ENCODE peak calls at places on chromosomes 4 and X, in eight cellular contexts. One of them, this sample, is unnamed.

GRCh38 chrX:18793601-18794089 is 86.2 kb downstream of the PPEF1 start:
- DNase-seq in activated naive CD8-positive, alpha-beta T cell treated with anti-CD3 and anti-CD28 coated beads, Interleukin-2, amount 10 ng/mL, durations not matched to agents 7 days and 5 days: no peak
- DNase-seq in KBM-7: peak
- DNase-seq in activated CD4-positive, alpha-beta T cell treated with anti-CD3 and anti-CD28 coated beads, Interleukin-2, amount 10 ng/mL, durations not matched to agents 7 days and 5 days: no peak
- DNase-seq in ureter: no peak
- DNase-seq in upper lobe of left lung: no peak
- DNase-seq in substantia nigra: no peak
- DNase-seq in sciatic nerve: no peak
- DNase-seq in this sample: no peak

GRCh38 chrX:110167952-110168451 is 149.9 kb downstream of the AMMECR1 start:
- DNase-seq in substantia nigra: peak
- DNase-seq in upper lobe of left lung: no peak
- DNase-seq in activated CD4-positive, alpha-beta T cell treated with anti-CD3 and anti-CD28 coated beads, Interleukin-2, amount 10 ng/mL, durations not matched to agents 7 days and 5 days: peak
- DNase-seq in KBM-7: peak
- DNase-seq in ureter: no peak
- DNase-seq in activated naive CD8-positive, alpha-beta T cell treated with anti-CD3 and anti-CD28 coated beads, Interleukin-2, amount 10 ng/mL, durations not matched to agents 7 days and 5 days: peak
- DNase-seq in sciatic nerve: no peak
- DNase-seq in this sample: peak

GRCh38 chrX:82218361-82218760 is 1016.5 kb downstream of the SH3BGRL start:
- DNase-seq in ureter: no peak
- DNase-seq in activated CD4-positive, alpha-beta T cell treated with anti-CD3 and anti-CD28 coated beads, Interleukin-2, amount 10 ng/mL, durations not matched to agents 7 days and 5 days: no peak
- DNase-seq in sciatic nerve: no peak
- DNase-seq in substantia nigra: no peak
- DNase-seq in upper lobe of left lung: no peak
- DNase-seq in activated naive CD8-positive, alpha-beta T cell treated with anti-CD3 and anti-CD28 coated beads, Interleukin-2, amount 10 ng/mL, durations not matched to agents 7 days and 5 days: no peak
- DNase-seq in KBM-7: peak
- DNase-seq in this sample: peak

GRCh38 chr4:128461300-128462103 is 173.9 kb upstream of the PGRMC2 start:
- DNase-seq in substantia nigra: no peak
- DNase-seq in KBM-7: no peak
- DNase-seq in upper lobe of left lung: no peak
- DNase-seq in sciatic nerve: no peak
- DNase-seq in activated CD4-positive, alpha-beta T cell treated with anti-CD3 and anti-CD28 coated beads, Interleukin-2, amount 10 ng/mL, durations not matched to agents 7 days and 5 days: no peak
- DNase-seq in ureter: peak
- DNase-seq in activated naive CD8-positive, alpha-beta T cell treated with anti-CD3 and anti-CD28 coated beads, Interleukin-2, amount 10 ng/mL, durations not matched to agents 7 days and 5 days: no peak
- DNase-seq in this sample: no peak

GRCh38 chr4:76147454-76148141 is 599 bp downstream of the NUP54 start:
- DNase-seq in activated CD4-positive, alpha-beta T cell treated with anti-CD3 and anti-CD28 coated beads, Interleukin-2, amount 10 ng/mL, durations not matched to agents 7 days and 5 days: peak
- DNase-seq in KBM-7: peak
- DNase-seq in sciatic nerve: peak
- DNase-seq in upper lobe of left lung: peak
- DNase-seq in activated naive CD8-positive, alpha-beta T cell treated with anti-CD3 and anti-CD28 coated beads, Interleukin-2, amount 10 ng/mL, durations not matched to agents 7 days and 5 days: no peak
- DNase-seq in ureter: peak
- DNase-seq in substantia nigra: peak
- DNase-seq in this sample: peak

GRCh38 chr4:143352052-143352451 is 15.4 kb downstream of the GAB1 start:
- DNase-seq in activated CD4-positive, alpha-beta T cell treated with anti-CD3 and anti-CD28 coated beads, Interleukin-2, amount 10 ng/mL, durations not matched to agents 7 days and 5 days: no peak
- DNase-seq in sciatic nerve: no peak
- DNase-seq in substantia nigra: no peak
- DNase-seq in ureter: no peak
- DNase-seq in activated naive CD8-positive, alpha-beta T cell treated with anti-CD3 and anti-CD28 coated beads, Interleukin-2, amount 10 ng/mL, durations not matched to agents 7 days and 5 days: no peak
- DNase-seq in upper lobe of left lung: no peak
- DNase-seq in KBM-7: no peak
- DNase-seq in this sample: no peak

GRCh38 chr4:24321151-24321550 is 263.2 kb downstream of the DHX15 start:
- DNase-seq in activated naive CD8-positive, alpha-beta T cell treated with anti-CD3 and anti-CD28 coated beads, Interleukin-2, amount 10 ng/mL, durations not matched to agents 7 days and 5 days: no peak
- DNase-seq in KBM-7: no peak
- DNase-seq in activated CD4-positive, alpha-beta T cell treated with anti-CD3 and anti-CD28 coated beads, Interleukin-2, amount 10 ng/mL, durations not matched to agents 7 days and 5 days: no peak
- DNase-seq in upper lobe of left lung: no peak
- DNase-seq in sciatic nerve: no peak
- DNase-seq in ureter: no peak
- DNase-seq in substantia nigra: no peak
- DNase-seq in this sample: no peak

GRCh38 chr4:94848326-94848725 is 90.6 kb downstream of the BMPR1B start:
- DNase-seq in sciatic nerve: no peak
- DNase-seq in ureter: no peak
- DNase-seq in activated CD4-positive, alpha-beta T cell treated with anti-CD3 and anti-CD28 coated beads, Interleukin-2, amount 10 ng/mL, durations not matched to agents 7 days and 5 days: no peak
- DNase-seq in activated naive CD8-positive, alpha-beta T cell treated with anti-CD3 and anti-CD28 coated beads, Interleukin-2, amount 10 ng/mL, durations not matched to agents 7 days and 5 days: no peak
- DNase-seq in KBM-7: no peak
- DNase-seq in substantia nigra: no peak
- DNase-seq in upper lobe of left lung: no peak
- DNase-seq in this sample: no peak

GRCh38 chrX:1139101-1139500 is 73.3 kb downstream of the CRLF2 start:
- DNase-seq in activated CD4-positive, alpha-beta T cell treated with anti-CD3 and anti-CD28 coated beads, Interleukin-2, amount 10 ng/mL, durations not matched to agents 7 days and 5 days: no peak
- DNase-seq in activated naive CD8-positive, alpha-beta T cell treated with anti-CD3 and anti-CD28 coated beads, Interleukin-2, amount 10 ng/mL, durations not matched to agents 7 days and 5 days: no peak
- DNase-seq in ureter: no peak
- DNase-seq in KBM-7: no peak
- DNase-seq in upper lobe of left lung: peak
- DNase-seq in substantia nigra: no peak
- DNase-seq in sciatic nerve: no peak
- DNase-seq in this sample: no peak

GRCh38 chr4:85744950-85745349 is 270.0 kb downstream of the ARHGAP24 start:
- DNase-seq in substantia nigra: no peak
- DNase-seq in upper lobe of left lung: no peak
- DNase-seq in ureter: no peak
- DNase-seq in sciatic nerve: no peak
- DNase-seq in activated CD4-positive, alpha-beta T cell treated with anti-CD3 and anti-CD28 coated beads, Interleukin-2, amount 10 ng/mL, durations not matched to agents 7 days and 5 days: no peak
- DNase-seq in activated naive CD8-positive, alpha-beta T cell treated with anti-CD3 and anti-CD28 coated beads, Interleukin-2, amount 10 ng/mL, durations not matched to agents 7 days and 5 days: no peak
- DNase-seq in KBM-7: no peak
- DNase-seq in this sample: no peak

GRCh38 chr4:107711831-107712230 is 8.2 kb downstream of the PAPSS1 start:
- DNase-seq in upper lobe of left lung: no peak
- DNase-seq in activated CD4-positive, alpha-beta T cell treated with anti-CD3 and anti-CD28 coated beads, Interleukin-2, amount 10 ng/mL, durations not matched to agents 7 days and 5 days: no peak
- DNase-seq in substantia nigra: no peak
- DNase-seq in ureter: no peak
- DNase-seq in activated naive CD8-positive, alpha-beta T cell treated with anti-CD3 and anti-CD28 coated beads, Interleukin-2, amount 10 ng/mL, durations not matched to agents 7 days and 5 days: no peak
- DNase-seq in KBM-7: no peak
- DNase-seq in sciatic nerve: no peak
- DNase-seq in this sample: no peak

GRCh38 chr4:89754531-89754930 is 82.4 kb downstream of the SNCA start:
- DNase-seq in activated naive CD8-positive, alpha-beta T cell treated with anti-CD3 and anti-CD28 coated beads, Interleukin-2, amount 10 ng/mL, durations not matched to agents 7 days and 5 days: no peak
- DNase-seq in sciatic nerve: no peak
- DNase-seq in upper lobe of left lung: no peak
- DNase-seq in substantia nigra: no peak
- DNase-seq in activated CD4-positive, alpha-beta T cell treated with anti-CD3 and anti-CD28 coated beads, Interleukin-2, amount 10 ng/mL, durations not matched to agents 7 days and 5 days: no peak
- DNase-seq in KBM-7: no peak
- DNase-seq in ureter: no peak
- DNase-seq in this sample: no peak

GRCh38 chrX:10612215-10612614 is 8.2 kb downstream of the MID1 start:
- DNase-seq in sciatic nerve: no peak
- DNase-seq in activated CD4-positive, alpha-beta T cell treated with anti-CD3 and anti-CD28 coated beads, Interleukin-2, amount 10 ng/mL, durations not matched to agents 7 days and 5 days: no peak
- DNase-seq in activated naive CD8-positive, alpha-beta T cell treated with anti-CD3 and anti-CD28 coated beads, Interleukin-2, amount 10 ng/mL, durations not matched to agents 7 days and 5 days: no peak
- DNase-seq in KBM-7: no peak
- DNase-seq in substantia nigra: no peak
- DNase-seq in upper lobe of left lung: no peak
- DNase-seq in ureter: no peak
- DNase-seq in this sample: no peak

GRCh38 chr4:142348489-142349076 is 497.5 kb downstream of the INPP4B start:
- DNase-seq in KBM-7: no peak
- DNase-seq in sciatic nerve: no peak
- DNase-seq in ureter: no peak
- DNase-seq in activated CD4-positive, alpha-beta T cell treated with anti-CD3 and anti-CD28 coated beads, Interleukin-2, amount 10 ng/mL, durations not matched to agents 7 days and 5 days: no peak
- DNase-seq in substantia nigra: no peak
- DNase-seq in upper lobe of left lung: no peak
- DNase-seq in activated naive CD8-positive, alpha-beta T cell treated with anti-CD3 and anti-CD28 coated beads, Interleukin-2, amount 10 ng/mL, durations not matched to agents 7 days and 5 days: no peak
- DNase-seq in this sample: no peak

GRCh38 chrX:110244951-110245480 is 72.9 kb downstream of the AMMECR1 start:
- DNase-seq in activated naive CD8-positive, alpha-beta T cell treated with anti-CD3 and anti-CD28 coated beads, Interleukin-2, amount 10 ng/mL, durations not matched to agents 7 days and 5 days: no peak
- DNase-seq in KBM-7: no peak
- DNase-seq in upper lobe of left lung: no peak
- DNase-seq in sciatic nerve: no peak
- DNase-seq in substantia nigra: no peak
- DNase-seq in ureter: no peak
- DNase-seq in activated CD4-positive, alpha-beta T cell treated with anti-CD3 and anti-CD28 coated beads, Interleukin-2, amount 10 ng/mL, durations not matched to agents 7 days and 5 days: no peak
- DNase-seq in this sample: no peak

GRCh38 chr4:102263024-102263787 is 82.1 kb downstream of the SLC39A8 start:
- DNase-seq in activated CD4-positive, alpha-beta T cell treated with anti-CD3 and anti-CD28 coated beads, Interleukin-2, amount 10 ng/mL, durations not matched to agents 7 days and 5 days: peak
- DNase-seq in ureter: no peak
- DNase-seq in sciatic nerve: no peak
- DNase-seq in substantia nigra: no peak
- DNase-seq in activated naive CD8-positive, alpha-beta T cell treated with anti-CD3 and anti-CD28 coated beads, Interleukin-2, amount 10 ng/mL, durations not matched to agents 7 days and 5 days: no peak
- DNase-seq in KBM-7: peak
- DNase-seq in upper lobe of left lung: no peak
- DNase-seq in this sample: peak

GRCh38 chr4:76213415-76214268 is at the start of gene SCARB2:
- DNase-seq in upper lobe of left lung: peak
- DNase-seq in sciatic nerve: peak
- DNase-seq in activated naive CD8-positive, alpha-beta T cell treated with anti-CD3 and anti-CD28 coated beads, Interleukin-2, amount 10 ng/mL, durations not matched to agents 7 days and 5 days: peak
- DNase-seq in substantia nigra: peak
- DNase-seq in activated CD4-positive, alpha-beta T cell treated with anti-CD3 and anti-CD28 coated beads, Interleukin-2, amount 10 ng/mL, durations not matched to agents 7 days and 5 days: peak
- DNase-seq in KBM-7: peak
- DNase-seq in ureter: peak
- DNase-seq in this sample: peak

GRCh38 chr4:158822348-158822747 is 53.5 kb downstream of the FNIP2 start:
- DNase-seq in ureter: no peak
- DNase-seq in substantia nigra: no peak
- DNase-seq in upper lobe of left lung: no peak
- DNase-seq in activated CD4-positive, alpha-beta T cell treated with anti-CD3 and anti-CD28 coated beads, Interleukin-2, amount 10 ng/mL, durations not matched to agents 7 days and 5 days: no peak
- DNase-seq in KBM-7: no peak
- DNase-seq in sciatic nerve: no peak
- DNase-seq in activated naive CD8-positive, alpha-beta T cell treated with anti-CD3 and anti-CD28 coated beads, Interleukin-2, amount 10 ng/mL, durations not matched to agents 7 days and 5 days: no peak
- DNase-seq in this sample: no peak

GRCh38 chr4:153755186-153755585 is 4.6 kb downstream of the RNF175 start:
- DNase-seq in sciatic nerve: no peak
- DNase-seq in substantia nigra: no peak
- DNase-seq in activated CD4-positive, alpha-beta T cell treated with anti-CD3 and anti-CD28 coated beads, Interleukin-2, amount 10 ng/mL, durations not matched to agents 7 days and 5 days: no peak
- DNase-seq in KBM-7: no peak
- DNase-seq in upper lobe of left lung: no peak
- DNase-seq in ureter: no peak
- DNase-seq in activated naive CD8-positive, alpha-beta T cell treated with anti-CD3 and anti-CD28 coated beads, Interleukin-2, amount 10 ng/mL, durations not matched to agents 7 days and 5 days: no peak
- DNase-seq in this sample: no peak

GRCh38 chrX:7190157-7190556 is 42.2 kb upstream of the PUDP start:
- DNase-seq in activated naive CD8-positive, alpha-beta T cell treated with anti-CD3 and anti-CD28 coated beads, Interleukin-2, amount 10 ng/mL, durations not matched to agents 7 days and 5 days: no peak
- DNase-seq in KBM-7: no peak
- DNase-seq in upper lobe of left lung: no peak
- DNase-seq in substantia nigra: no peak
- DNase-seq in activated CD4-positive, alpha-beta T cell treated with anti-CD3 and anti-CD28 coated beads, Interleukin-2, amount 10 ng/mL, durations not matched to agents 7 days and 5 days: no peak
- DNase-seq in sciatic nerve: no peak
- DNase-seq in ureter: no peak
- DNase-seq in this sample: no peak

GRCh38 chr4:29558789-29559188 is 1161.4 kb upstream of the PCDH7 start:
- DNase-seq in ureter: no peak
- DNase-seq in KBM-7: no peak
- DNase-seq in sciatic nerve: no peak
- DNase-seq in activated naive CD8-positive, alpha-beta T cell treated with anti-CD3 and anti-CD28 coated beads, Interleukin-2, amount 10 ng/mL, durations not matched to agents 7 days and 5 days: no peak
- DNase-seq in activated CD4-positive, alpha-beta T cell treated with anti-CD3 and anti-CD28 coated beads, Interleukin-2, amount 10 ng/mL, durations not matched to agents 7 days and 5 days: no peak
- DNase-seq in substantia nigra: no peak
- DNase-seq in upper lobe of left lung: no peak
- DNase-seq in this sample: no peak

GRCh38 chr4:69760455-69760854 is at the start of gene SULT1B1:
- DNase-seq in KBM-7: peak
- DNase-seq in upper lobe of left lung: peak
- DNase-seq in activated naive CD8-positive, alpha-beta T cell treated with anti-CD3 and anti-CD28 coated beads, Interleukin-2, amount 10 ng/mL, durations not matched to agents 7 days and 5 days: peak
- DNase-seq in sciatic nerve: no peak
- DNase-seq in ureter: no peak
- DNase-seq in activated CD4-positive, alpha-beta T cell treated with anti-CD3 and anti-CD28 coated beads, Interleukin-2, amount 10 ng/mL, durations not matched to agents 7 days and 5 days: peak
- DNase-seq in substantia nigra: no peak
- DNase-seq in this sample: peak

GRCh38 chr4:22850630-22851029 is 157.9 kb downstream of the GBA3 start:
- DNase-seq in ureter: no peak
- DNase-seq in sciatic nerve: no peak
- DNase-seq in activated naive CD8-positive, alpha-beta T cell treated with anti-CD3 and anti-CD28 coated beads, Interleukin-2, amount 10 ng/mL, durations not matched to agents 7 days and 5 days: no peak
- DNase-seq in activated CD4-positive, alpha-beta T cell treated with anti-CD3 and anti-CD28 coated beads, Interleukin-2, amount 10 ng/mL, durations not matched to agents 7 days and 5 days: no peak
- DNase-seq in substantia nigra: no peak
- DNase-seq in upper lobe of left lung: no peak
- DNase-seq in KBM-7: no peak
- DNase-seq in this sample: no peak

GRCh38 chrX:123340691-123341090 is 156.6 kb downstream of the GRIA3 start:
- DNase-seq in ureter: no peak
- DNase-seq in substantia nigra: no peak
- DNase-seq in sciatic nerve: no peak
- DNase-seq in activated CD4-positive, alpha-beta T cell treated with anti-CD3 and anti-CD28 coated beads, Interleukin-2, amount 10 ng/mL, durations not matched to agents 7 days and 5 days: no peak
- DNase-seq in KBM-7: no peak
- DNase-seq in upper lobe of left lung: no peak
- DNase-seq in activated naive CD8-positive, alpha-beta T cell treated with anti-CD3 and anti-CD28 coated beads, Interleukin-2, amount 10 ng/mL, durations not matched to agents 7 days and 5 days: no peak
- DNase-seq in this sample: no peak

GRCh38 chr4:152606800-152607577 is 71.1 kb upstream of the FBXW7 start:
- DNase-seq in activated naive CD8-positive, alpha-beta T cell treated with anti-CD3 and anti-CD28 coated beads, Interleukin-2, amount 10 ng/mL, durations not matched to agents 7 days and 5 days: no peak
- DNase-seq in KBM-7: no peak
- DNase-seq in sciatic nerve: no peak
- DNase-seq in activated CD4-positive, alpha-beta T cell treated with anti-CD3 and anti-CD28 coated beads, Interleukin-2, amount 10 ng/mL, durations not matched to agents 7 days and 5 days: no peak
- DNase-seq in upper lobe of left lung: no peak
- DNase-seq in substantia nigra: no peak
- DNase-seq in ureter: no peak
- DNase-seq in this sample: no peak

GRCh38 chrX:19810370-19810769 is 77.0 kb downstream of the SH3KBP1 start:
- DNase-seq in ureter: no peak
- DNase-seq in KBM-7: no peak
- DNase-seq in sciatic nerve: no peak
- DNase-seq in activated CD4-positive, alpha-beta T cell treated with anti-CD3 and anti-CD28 coated beads, Interleukin-2, amount 10 ng/mL, durations not matched to agents 7 days and 5 days: no peak
- DNase-seq in substantia nigra: no peak
- DNase-seq in upper lobe of left lung: no peak
- DNase-seq in activated naive CD8-positive, alpha-beta T cell treated with anti-CD3 and anti-CD28 coated beads, Interleukin-2, amount 10 ng/mL, durations not matched to agents 7 days and 5 days: no peak
- DNase-seq in this sample: no peak

GRCh38 chr4:134382478-134383227 is 181.1 kb upstream of the PABPC4L start:
- DNase-seq in KBM-7: no peak
- DNase-seq in substantia nigra: no peak
- DNase-seq in activated CD4-positive, alpha-beta T cell treated with anti-CD3 and anti-CD28 coated beads, Interleukin-2, amount 10 ng/mL, durations not matched to agents 7 days and 5 days: no peak
- DNase-seq in upper lobe of left lung: no peak
- DNase-seq in activated naive CD8-positive, alpha-beta T cell treated with anti-CD3 and anti-CD28 coated beads, Interleukin-2, amount 10 ng/mL, durations not matched to agents 7 days and 5 days: no peak
- DNase-seq in ureter: no peak
- DNase-seq in sciatic nerve: no peak
- DNase-seq in this sample: no peak

GRCh38 chrX:49838374-49838773 is 9.3 kb downstream of the PAGE4 start:
- DNase-seq in upper lobe of left lung: no peak
- DNase-seq in KBM-7: peak
- DNase-seq in activated naive CD8-positive, alpha-beta T cell treated with anti-CD3 and anti-CD28 coated beads, Interleukin-2, amount 10 ng/mL, durations not matched to agents 7 days and 5 days: no peak
- DNase-seq in sciatic nerve: no peak
- DNase-seq in substantia nigra: no peak
- DNase-seq in activated CD4-positive, alpha-beta T cell treated with anti-CD3 and anti-CD28 coated beads, Interleukin-2, amount 10 ng/mL, durations not matched to agents 7 days and 5 days: no peak
- DNase-seq in ureter: no peak
- DNase-seq in this sample: peak